ENCODE peak calls at places on chromosomes 3 and 15, in six cellular contexts. J is B cell; R is activated naive CD4-positive, alpha-beta T cell treated with Interleukin-2 at 50 U/mL for 16 hours; Q is frontal cortex; Y is stimulated activated CD4-positive, alpha-beta T cell treated with anti-CD3 and anti-CD28 coated beads, Interleukin-1b, Interleukin-23, amount 100 ng/mL, for 48 hours; X is stimulated activated naive CD8-positive, alpha-beta T cell treated with anti-CD3 and anti-CD28 coated beads, Interleukin-15, Interleukin-2, amounts not matched to agents 100 U/mL and 50 U/mL, for 24 hours. W is an unnamed sample.

GRCh38 chr3:189517981-189518380 is 113.2 kb upstream of the TP63 start:
- DNase-seq in J (no peak), R (no peak), Q (no peak), Y (no peak), X (no peak), W (no peak)

GRCh38 chr3:106120334-106120733 is 251.5 kb upstream of the CBLB start:
- DNase-seq in J (no peak), R (no peak), Q (no peak), Y (no peak), X (no peak), W (no peak)

GRCh38 chr3:135762188-135762853 is 203.2 kb upstream of the PPP2R3A start:
- DNase-seq in J (no peak), R (no peak), Q (no peak), Y (no peak), X (no peak), W (no peak)

GRCh38 chr3:169573129-169573528 is 90.4 kb downstream of the MECOM start:
- DNase-seq in J (no peak), R (no peak), Q (no peak), Y (no peak), X (no peak), W (no peak)

GRCh38 chr15:84033793-84034553 is 201.6 kb upstream of the GOLGA6L4 start:
- DNase-seq in J (no peak), R (no peak), Q (no peak), Y (no peak), X (no peak), W (no peak)

GRCh38 chr15:59185725-59186124 is 20.9 kb upstream of the LDHAL6B start:
- DNase-seq in J (no peak), R (no peak), Q (no peak), Y (no peak), X (no peak), W (no peak)

GRCh38 chr3:18224406-18224805 is 200.7 kb downstream of the SATB1 start:
- DNase-seq in J (peak; percentile 17), R (no peak), Q (no peak), Y (no peak), X (no peak), W (no peak)

GRCh38 chr15:61890106-61890505 is 170.1 kb downstream of the VPS13C start:
- DNase-seq in J (no peak), R (no peak), Q (no peak), Y (no peak), X (no peak), W (no peak)

GRCh38 chr15:83318861-83319415 is 34.5 kb upstream of the BNC1 start:
- DNase-seq in J (no peak), R (no peak), Q (no peak), Y (no peak), X (no peak), W (no peak)

GRCh38 chr3:195558602-195559001 is 15.5 kb upstream of the PPP1R2 start:
- DNase-seq in J (peak; percentile 50), R (no peak), Q (no peak), Y (no peak), X (no peak), W (no peak)

GRCh38 chr3:179663093-179663492 is 10.3 kb downstream of the USP13 start:
- DNase-seq in J (no peak), R (no peak), Q (no peak), Y (no peak), X (no peak), W (no peak)

GRCh38 chr15:31332020-31332680 is 5.5 kb downstream of the KLF13 start:
- DNase-seq in J (no peak), R (no peak), Q (no peak), Y (no peak), X (no peak), W (no peak)

GRCh38 chr3:56197991-56198390 is 270.3 kb downstream of the ERC2 start:
- DNase-seq in J (no peak), R (no peak), Q (no peak), Y (no peak), X (no peak), W (no peak)

GRCh38 chr3:115085197-115085865 is 61.8 kb downstream of the ZBTB20 start:
- DNase-seq in J (no peak), R (no peak), Q (no peak), Y (no peak), X (no peak), W (no peak)

GRCh38 chr15:45091161-45091560 is 22.8 kb downstream of the DUOX2 start:
- DNase-seq in J (no peak), R (no peak), Q (no peak), Y (no peak), X (no peak), W (no peak)

GRCh38 chr3:154242766-154243165 is 81.5 kb downstream of the DHX36 start:
- DNase-seq in J (no peak), R (no peak), Q (no peak), Y (no peak), X (no peak), W (no peak)

GRCh38 chr3:177602601-177603136 is 405.4 kb upstream of the TBL1XR1 start:
- DNase-seq in J (no peak), R (no peak), Q (no peak), Y (no peak), X (no peak), W (no peak)

GRCh38 chr3:140092883-140093536 is 158.0 kb downstream of the CLSTN2 start:
- DNase-seq in J (no peak), R (no peak), Q (no peak), Y (no peak), X (no peak), W (no peak)

GRCh38 chr3:133426721-133427120 is 26.9 kb downstream of the BFSP2 start:
- DNase-seq in J (no peak), R (no peak), Q (peak; percentile 30), Y (peak; percentile 24), X (no peak), W (no peak)

GRCh38 chr15:60973637-60974415 is 255.3 kb downstream of the RORA start:
- DNase-seq in J (no peak), R (no peak), Q (no peak), Y (no peak), X (no peak), W (no peak)

GRCh38 chr3:64591606-64592005 is 96.2 kb downstream of the ADAMTS9 start:
- DNase-seq in J (no peak), R (no peak), Q (no peak), Y (no peak), X (no peak), W (no peak)

GRCh38 chr3:104437891-104438290 is 928.8 kb upstream of the ALCAM start:
- DNase-seq in J (no peak), R (no peak), Q (no peak), Y (no peak), X (no peak), W (no peak)

GRCh38 chr3:159740054-159740453 is 248.6 kb upstream of the IL12A start:
- DNase-seq in J (no peak), R (no peak), Q (no peak), Y (no peak), X (no peak), W (no peak)